ENCODE peak calls at places on chromosomes 11 and 22, in five cellular contexts. X, C, W, N and K are unnamed samples.

GRCh38 chr11:58968251-58968711 is 29.0 kb downstream of the GLYATL1 start:
- DNase-seq in W (peak; percentile 70), X (peak; percentile 40), C (no peak), N (no peak), K (peak; percentile 16)

GRCh38 chr11:83011333-83012167 is 60.1 kb downstream of the RAB30 start:
- DNase-seq in C (peak; percentile 57), W (no peak), N (peak; percentile 49), X (no peak), K (no peak)

GRCh38 chr11:46710821-46711269 is 8.2 kb upstream of the F2 start:
- DNase-seq in C (peak; percentile 83), X (peak; percentile 40), W (no peak), N (peak; percentile 97), K (peak; percentile 80)

GRCh38 chr11:91947215-91947614 is 277.4 kb upstream of the FAT3 start:
- DNase-seq in C (no peak), W (no peak), X (no peak), N (peak; percentile 83), K (no peak)

GRCh38 chr11:73916435-73916834 is 34.4 kb upstream of the DNAJB13 start:
- DNase-seq in N (peak; percentile 65), C (no peak), X (no peak), W (no peak), K (no peak)

GRCh38 chr11:128616158-128616557 is 28.8 kb upstream of the ETS1 start:
- DNase-seq in W (no peak), C (no peak), X (no peak), N (no peak), K (no peak)

GRCh38 chr11:106706355-106706754 is 311.9 kb downstream of the GUCY1A2 start:
- DNase-seq in N (peak; percentile 86), W (no peak), X (no peak), C (no peak), K (peak; percentile 45)

GRCh38 chr11:19512621-19513020 is 200.0 kb upstream of the NAV2 start:
- DNase-seq in N (no peak), W (no peak), X (no peak), C (no peak), K (no peak)

GRCh38 chr11:111729441-111729840 is 36.7 kb downstream of the PPP2R1B start:
- DNase-seq in C (peak; percentile 59), X (no peak), W (no peak), N (no peak), K (no peak)

GRCh38 chr22:43956383-43956782 is 1.1 kb downstream of the SAMM50 start:
- DNase-seq in W (no peak), C (no peak), N (no peak), X (no peak), K (peak; percentile 25)

GRCh38 chr11:34609850-34610249 is 11.0 kb upstream of the EHF start:
- DNase-seq in X (peak; percentile 17), C (no peak), N (peak; percentile 37), W (no peak), K (no peak)

GRCh38 chr11:118488480-118489109 is 38.7 kb upstream of the TTC36 start:
- DNase-seq in W (peak; percentile 72), N (peak; percentile 66), X (peak; percentile 74), C (peak; percentile 41), K (peak; percentile 89)

GRCh38 chr11:113876074-113876797 is 864 bp upstream of the USP28 start:
- DNase-seq in N (no peak), W (no peak), X (peak; percentile 21), C (peak; percentile 25), K (no peak)

GRCh38 chr11:44770401-44770800 is 43.6 kb downstream of the TSPAN18 start:
- DNase-seq in W (no peak), C (no peak), X (no peak), N (no peak), K (no peak)

GRCh38 chr11:4455439-4455838 is 6.3 kb downstream of the OR52K2 start:
- DNase-seq in W (no peak), X (no peak), C (no peak), N (no peak), K (no peak)

GRCh38 chr22:31160328-31160978 is 471 bp downstream of the RNF185 start:
- DNase-seq in W (no peak), N (peak; percentile 29), X (peak; percentile 38), C (no peak), K (peak; percentile 72)

GRCh38 chr22:20940178-20940790 is 23.1 kb downstream of the CRKL start:
- DNase-seq in W (no peak), C (no peak), X (no peak), N (no peak), K (peak; percentile 38)

GRCh38 chr22:43135565-43135964 is 7.6 kb downstream of the MCAT start:
- DNase-seq in W (no peak), C (no peak), X (no peak), N (no peak), K (no peak)

GRCh38 chr11:134275188-134275533 is 1.0 kb upstream of the GLB1L3 start:
- DNase-seq in C (no peak), W (no peak), X (no peak), N (no peak), K (no peak)

GRCh38 chr11:134271978-134272377 is 4.2 kb upstream of the GLB1L3 start:
- DNase-seq in C (no peak), W (no peak), N (no peak), X (no peak), K (no peak)

GRCh38 chr11:134273317-134273712 is 2.9 kb upstream of the GLB1L3 start:
- DNase-seq in C (no peak), W (no peak), X (no peak), N (no peak), K (no peak)

GRCh38 chr11:134270250-134270714 is 5.9 kb upstream of the GLB1L3 start:
- DNase-seq in C (no peak), N (no peak), W (peak; percentile 52), X (no peak), K (no peak)

GRCh38 chr11:134272381-134273316 is 3.5 kb upstream of the GLB1L3 start:
- DNase-seq in W (peak; percentile 42), C (peak; percentile 19), X (no peak), N (no peak), K (peak; percentile 55)
- H3K4me3 ChIP-seq in W (no peak overlapping the region), C (no peak overlapping the region), X (no peak overlapping the region), N (no peak overlapping the region), K (no peak overlapping the region)

GRCh38 chr11:79441159-79441875 is 487 bp upstream of the TENM4 start:
- DNase-seq in W (peak; percentile 31), N (peak; percentile 78), C (no peak), X (no peak), K (no peak)
- H3K27me3 ChIP-seq in W (peaks cover 72% of the 10 kb centered on the region), N (no peaks in the 10 kb centered on the region), C (no peaks in the 10 kb centered on the region), X (peaks cover 47% of the 10 kb centered on the region), K (peaks cover 2% of the 10 kb centered on the region)

GRCh38 chr11:59990421-59990820 is 26.6 kb upstream of the OOSP4B start:
- DNase-seq in N (no peak), W (no peak), C (no peak), X (no peak), K (no peak)
- H3K4me1 ChIP-seq in N (no peaks in the 10 kb centered on the region), W (no peaks in the 10 kb centered on the region), C (no peaks in the 10 kb centered on the region), X (no peaks in the 10 kb centered on the region), K (no peaks in the 10 kb centered on the region)

GRCh38 chr22:28464179-28464578 is 215.5 kb downstream of the TTC28 start:
- DNase-seq in C (no peak), X (no peak), W (no peak), N (peak; percentile 11), K (no peak)

GRCh38 chr22:28462041-28462440 is 217.6 kb downstream of the TTC28 start:
- DNase-seq in W (no peak), X (no peak), N (no peak), C (no peak), K (no peak)
- H3K4me3 ChIP-seq in W (no peak overlapping the region), X (no peak overlapping the region), N (no peak overlapping the region), C (no peak overlapping the region), K (no peak overlapping the region)

GRCh38 chr11:15613799-15614198 is 499.1 kb downstream of the INSC start:
- DNase-seq in X (no peak), W (no peak), C (no peak), N (no peak), K (no peak)
- H3K27me3 ChIP-seq in X (no peaks in the 10 kb centered on the region), W (no peaks in the 10 kb centered on the region), C (peaks cover 3% of the 10 kb centered on the region), N (no peaks in the 10 kb centered on the region), K (peaks cover 13% of the 10 kb centered on the region)